ENCODE peak calls at places on chromosomes 7 and 10, in seven cellular contexts. A is transverse colon, P is GM12891, O is spleen, Z is suprapubic skin, Y is prostate gland, R is HCT116. L is an unnamed sample.
A peak's percentile ranks its signal among the peaks of the same experiment; 100 is the strongest.

GRCh38 chr10:80122746-80123145 is 9.8 kb upstream of the PLAC9 start:
- DNase-seq in A (no peak), P (no peak), O (no peak), Z (no peak), Y (no peak), R (no peak), L (no peak)

GRCh38 chr10:127186846-127187245 is 9.5 kb downstream of the INSYN2A start:
- DNase-seq in A (no peak), P (no peak), O (no peak), Z (no peak), Y (no peak), R (no peak), L (no peak)

GRCh38 chr7:90409667-90410066 is 6.4 kb downstream of the CLDN12 start:
- DNase-seq in A (peak; percentile 18), P (no peak), O (no peak), Z (no peak), Y (no peak), R (no peak), L (no peak)

GRCh38 chr7:19707240-19707639 is 1.6 kb downstream of the POLR1F start:
- DNase-seq in A (no peak), P (no peak), O (no peak), Z (no peak), Y (no peak), R (no peak), L (no peak)

GRCh38 chr7:47535033-47535703 is 46.7 kb downstream of the TNS3 start:
- DNase-seq in A (no peak), P (no peak), O (peak; percentile 7), Z (no peak), Y (no peak), R (no peak), L (no peak)

GRCh38 chr7:13639416-13639815 is 350.1 kb downstream of the ETV1 start:
- DNase-seq in A (no peak), P (no peak), O (no peak), Z (no peak), Y (no peak), R (no peak), L (no peak)

GRCh38 chr10:124197301-124198148 is 104.1 kb upstream of the CHST15 start:
- DNase-seq in A (no peak), P (no peak), O (no peak), Z (no peak), Y (no peak), R (no peak), L (no peak)

GRCh38 chr7:69036301-69036700 is 562.0 kb upstream of the AUTS2 start:
- DNase-seq in A (no peak), P (no peak), O (no peak), Z (no peak), Y (no peak), R (no peak), L (no peak)

GRCh38 chr10:132421377-132422168 is 24.6 kb downstream of the PWWP2B start:
- DNase-seq in A (peak; percentile 90), P (peak; percentile 76), O (peak; percentile 95), Z (no peak), Y (peak; percentile 78), R (no peak), L (no peak)

GRCh38 chr7:81692146-81692905 is 77.5 kb downstream of the HGF start:
- DNase-seq in A (no peak), P (no peak), O (no peak), Z (no peak), Y (no peak), R (no peak), L (no peak)

GRCh38 chr7:39720586-39720985 is 97.2 kb downstream of the RALA start:
- DNase-seq in A (peak; percentile 70), P (no peak), O (no peak), Z (no peak), Y (peak; percentile 78), R (no peak), L (no peak)

GRCh38 chr10:114560144-114560543 is 97.9 kb downstream of the ABLIM1 start:
- DNase-seq in A (no peak), P (no peak), O (no peak), Z (no peak), Y (no peak), R (no peak), L (no peak)

GRCh38 chr10:89302628-89303027 is 782 bp downstream of the IFIT2 start:
- DNase-seq in A (no peak), P (no peak), O (no peak), Z (no peak), Y (no peak), R (no peak), L (no peak)

GRCh38 chr10:89301231-89301630 is 615 bp upstream of the IFIT2 start:
- DNase-seq in A (peak; percentile 23), P (no peak), O (no peak), Z (no peak), Y (no peak), R (no peak), L (no peak)

GRCh38 chr10:89303161-89303560 is 1.3 kb downstream of the IFIT2 start:
- DNase-seq in A (no peak), P (no peak), O (no peak), Z (no peak), Y (no peak), R (no peak), L (no peak)

GRCh38 chr10:89299031-89299430 is 2.8 kb upstream of the IFIT2 start:
- DNase-seq in A (no peak), P (no peak), O (no peak), Z (no peak), Y (no peak), R (no peak), L (no peak)

DNA sequence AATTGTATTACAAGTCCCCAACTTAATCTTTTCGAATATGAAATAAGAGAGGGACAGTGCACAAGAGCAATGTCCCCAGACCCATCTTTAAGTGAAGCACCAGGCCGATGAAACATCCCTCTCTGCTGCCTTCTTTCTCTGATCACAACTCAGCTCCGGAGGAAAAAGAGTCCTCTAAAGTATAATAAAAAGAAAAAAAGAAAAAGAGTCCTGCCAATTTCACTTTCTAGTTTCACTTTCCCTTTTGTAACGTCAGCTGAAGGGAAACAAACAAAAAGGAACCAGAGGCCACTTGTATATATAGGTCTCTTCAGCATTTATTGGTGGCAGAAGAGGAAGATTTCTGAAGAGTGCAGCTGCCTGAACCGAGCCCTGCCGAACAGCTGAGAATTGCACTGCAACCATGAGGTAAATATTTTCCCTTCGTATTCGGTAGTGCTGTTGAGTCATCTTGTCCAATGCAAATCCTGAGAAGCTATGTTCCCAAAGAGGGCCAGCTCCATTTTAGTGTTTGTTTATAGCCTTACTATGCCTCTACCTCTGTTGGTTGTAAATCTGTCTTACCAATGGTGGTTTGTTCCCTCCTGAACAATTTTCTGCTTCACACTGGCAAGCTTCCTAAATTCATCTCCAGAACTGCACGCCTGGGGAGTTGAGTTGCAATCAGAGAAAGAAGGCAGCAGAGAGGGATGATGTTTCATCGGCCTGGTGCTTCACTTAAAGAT is at the start of gene IFIT2:
- DNase-seq in A (peak; percentile 47), P (no peak), O (peak; percentile 80), Z (no peak), Y (peak; percentile 50), R (no peak), L (peak; percentile 15)
- TF ChIP-seq POLR2AphosphoS5 in A (peak; percentile 79), P (no peak), O (no peak), Z (peak; percentile 12), Y (peak; percentile 83), R (peak; percentile 29), L (peak; percentile 72)

GRCh38 chr10:68333452-68333851 is 724 bp upstream of the PBLD start:
- DNase-seq in A (no peak), P (no peak), O (no peak), Z (no peak), Y (no peak), R (no peak), L (no peak)
- TF ChIP-seq POLR2AphosphoS5 in A (no peak), P (no peak), O (no peak), Z (no peak), Y (no peak), R (no peak), L (no peak)

DNA sequence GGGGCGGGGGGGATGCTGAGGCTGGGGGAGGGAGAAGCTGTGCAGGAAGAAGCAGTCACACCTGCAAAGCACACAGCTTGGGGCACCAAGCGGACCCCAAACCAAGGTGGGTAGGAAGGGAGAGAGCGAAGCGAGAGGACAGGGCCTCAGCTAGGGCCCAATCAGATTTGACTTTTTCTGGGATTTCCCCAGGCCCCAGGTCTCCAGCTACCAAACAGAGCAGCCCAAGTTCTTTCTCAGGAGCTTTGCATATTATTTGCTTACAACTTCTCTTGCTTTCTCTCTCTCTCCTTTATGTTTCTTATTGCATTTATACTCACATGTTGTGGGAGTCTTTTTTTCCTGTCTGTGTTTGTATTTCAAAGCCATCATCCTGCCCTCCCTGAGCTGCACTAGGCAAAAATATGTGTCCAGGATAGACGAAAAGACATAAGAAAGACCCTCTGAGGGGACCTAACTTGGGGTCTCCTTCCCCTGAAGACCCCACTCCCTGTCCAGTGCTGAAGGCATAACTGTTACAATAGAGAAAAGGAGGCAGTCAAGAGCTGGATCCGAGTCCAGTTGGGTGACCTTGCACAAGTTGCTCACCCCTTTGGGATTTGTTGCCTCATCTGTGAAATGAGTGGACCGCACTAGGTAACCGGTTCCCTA is 50.6 kb upstream of the SMNDC1 start:
- DNase-seq in A (peak; percentile 33), P (no peak), O (peak; percentile 83), Z (peak; percentile 9), Y (no peak), R (no peak), L (no peak)
- TF ChIP-seq POLR2AphosphoS5 in A (no peak), P (peak; percentile 39), O (no peak), Z (no peak), Y (no peak), R (no peak), L (peak; percentile 62)

GRCh38 chr7:103074519-103075336 is at the start of the genes ARMC10 and FBXL13:
- DNase-seq in A (peak; percentile 92), P (peak; percentile 77), O (peak; percentile 98), Z (peak; percentile 93), Y (peak; percentile 87), R (peak; percentile 81), L (peak; percentile 73)
- TF ChIP-seq POLR2AphosphoS5 in A (peak; percentile 70), P (peak; percentile 87), O (peak; percentile 86), Z (peak; percentile 34), Y (peak; percentile 72), R (peak; percentile 88), L (peak; percentile 78)

DNA sequence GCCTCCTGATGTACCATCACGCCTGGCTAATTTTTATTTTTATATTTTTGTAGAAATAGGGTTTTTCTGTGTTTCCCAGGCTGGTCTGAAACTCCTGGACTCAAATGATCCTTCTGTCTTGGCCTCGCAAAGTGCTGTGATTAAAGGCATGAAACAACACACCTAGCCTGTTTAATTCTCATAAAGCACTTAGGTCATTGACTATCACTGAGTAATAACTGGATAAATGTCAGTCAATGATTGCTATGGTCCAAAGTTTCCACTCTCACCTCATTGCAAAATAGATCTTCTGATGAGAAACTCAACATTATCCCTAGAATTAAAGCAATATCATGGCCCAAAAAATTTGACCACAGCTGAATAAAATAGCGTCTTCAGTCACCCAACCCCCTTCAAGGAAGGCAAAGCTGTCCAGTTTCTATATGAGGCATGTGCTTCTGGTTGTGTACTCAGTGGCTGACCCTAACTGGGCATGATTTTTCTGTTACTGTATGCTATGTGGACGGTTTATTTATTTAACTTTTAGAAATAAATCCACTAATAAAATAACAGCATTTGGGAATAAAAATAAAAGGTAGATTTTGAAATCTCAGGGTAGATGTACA is 86.5 kb upstream of the LRRN3 start:
- DNase-seq in A (no peak), P (no peak), O (no peak), Z (no peak), Y (no peak), R (no peak), L (no peak)
- TF ChIP-seq POLR2AphosphoS5 in A (no peak), P (no peak), O (no peak), Z (no peak), Y (no peak), R (no peak), L (no peak)

L was measured in GM12892.